ENCODE peak calls at places on chromosome 5, in seven cellular contexts. L, C, A, O, X, H and U are unnamed samples.

GRCh38 chr5:75461679-75462078 is 49.8 kb downstream of the CERT1 start:
- DNase-seq in A (no peak), X (no peak), H (no peak), C (peak; percentile 11), L (no peak), O (no peak), U (no peak)

GRCh38 chr5:38642194-38642987 is 85.9 kb upstream of the LIFR start:
- DNase-seq in O (no peak), X (no peak), A (no peak), C (no peak), L (no peak), H (no peak), U (no peak)

GRCh38 chr5:172697123-172698121 is 56.4 kb downstream of the NEURL1B start:
- DNase-seq in H (peak; percentile 79), C (peak; percentile 26), A (peak; percentile 85), L (peak; percentile 90), X (peak; percentile 88), O (peak; percentile 45), U (peak; percentile 87)

GRCh38 chr5:37198066-37198465 is 51.1 kb downstream of the CPLANE1 start:
- DNase-seq in X (no peak), A (no peak), C (no peak), L (no peak), O (no peak), H (no peak), U (no peak)

GRCh38 chr5:140000332-140000731 is 42.8 kb downstream of the NRG2 start:
- DNase-seq in L (no peak), H (no peak), A (peak; percentile 34), C (no peak), O (no peak), X (peak; percentile 21), U (no peak)

GRCh38 chr5:89337-90286 is 2.4 kb upstream of the PLEKHG4B start:
- DNase-seq in O (no peak), H (no peak), A (no peak), L (no peak), C (no peak), X (no peak), U (peak; percentile 34)

GRCh38 chr5:76326559-76327351 is 76.3 kb upstream of the IQGAP2 start:
- DNase-seq in A (no peak), L (no peak), X (no peak), H (no peak), O (no peak), C (no peak), U (no peak)

GRCh38 chr5:139146809-139147742 is 51.1 kb downstream of the SIL1 start:
- DNase-seq in O (no peak), H (no peak), C (no peak), A (no peak), L (no peak), X (no peak), U (no peak)

GRCh38 chr5:9545959-9546851 is at the start of gene SEMA5A:
- DNase-seq in A (peak; percentile 78), X (peak; percentile 30), H (no peak), C (no peak), L (peak; percentile 75), O (peak; percentile 42), U (peak; percentile 42)

GRCh38 chr5:117800261-117800660 is 1188.1 kb downstream of the DTWD2 start:
- DNase-seq in L (no peak), A (no peak), H (no peak), X (no peak), O (no peak), C (no peak), U (peak; percentile 26)

GRCh38 chr5:108093186-108093585 is 288.7 kb downstream of the FBXL17 start:
- DNase-seq in C (no peak), X (no peak), H (no peak), A (no peak), L (no peak), O (peak; percentile 5), U (no peak)

GRCh38 chr5:180126716-180127681 is 55.4 kb upstream of the RNF130 start:
- DNase-seq in X (peak; percentile 63), C (no peak), O (no peak), A (no peak), H (peak; percentile 6), L (no peak), U (no peak)

GRCh38 chr5:151520294-151520693 is 70.8 kb downstream of the FAT2 start:
- DNase-seq in C (no peak), A (no peak), O (no peak), L (no peak), X (no peak), H (no peak), U (no peak)

GRCh38 chr5:77846422-77847128 is 70.4 kb upstream of the TBCA start:
- DNase-seq in H (no peak), O (no peak), X (no peak), C (no peak), L (no peak), A (no peak), U (no peak)

GRCh38 chr5:30384171-30384570 is 809.3 kb upstream of the CDH6 start:
- DNase-seq in H (no peak), C (no peak), A (no peak), L (no peak), X (no peak), O (no peak), U (no peak)

GRCh38 chr5:1315018-1315708 is 20.3 kb upstream of the TERT start:
- DNase-seq in O (no peak), C (no peak), H (no peak), A (no peak), L (no peak), X (no peak), U (no peak)

GRCh38 chr5:106940986-106941385 is 729.8 kb downstream of the EFNA5 start:
- DNase-seq in L (no peak), A (no peak), H (no peak), X (no peak), O (peak; percentile 20), C (no peak), U (no peak)

GRCh38 chr5:13658761-13659160 is 285.7 kb downstream of the DNAH5 start:
- DNase-seq in O (no peak), C (no peak), L (no peak), H (no peak), A (no peak), X (no peak), U (no peak)

GRCh38 chr5:137466888-137467287 is 32.2 kb downstream of the SPOCK1 start:
- DNase-seq in X (no peak), A (no peak), C (no peak), O (peak; percentile 58), L (no peak), H (no peak), U (no peak)

GRCh38 chr5:174293481-174293880 is 248.0 kb downstream of the NSG2 start:
- DNase-seq in L (no peak), H (no peak), X (no peak), C (no peak), O (no peak), A (no peak), U (no peak)

GRCh38 chr5:34497031-34497808 is 158.9 kb upstream of the RAI14 start:
- DNase-seq in C (peak; percentile 74), L (peak; percentile 87), A (peak; percentile 75), X (peak; percentile 20), H (no peak), O (no peak), U (peak; percentile 45)

GRCh38 chr5:155250601-155251000 is 237.0 kb downstream of the KIF4B start:
- DNase-seq in X (no peak), L (no peak), O (no peak), H (no peak), A (no peak), C (no peak), U (no peak)